ENCODE peak calls at places on chromosome 22, in five cellular contexts. R, L, N, V and E are unnamed samples.

GRCh38 chr22:48403521-48403921 is 1424.2 kb downstream of the BRD1 start:
- DNase-seq in R (no peak), L (no peak), N (no peak), V (peak; percentile 33), E (no peak)

GRCh38 chr22:36734171-36735058 is 30.9 kb upstream of the CACNG2 start:
- DNase-seq in R (no peak), L (no peak), N (peak; percentile 29), V (no peak), E (no peak)

GRCh38 chr22:29109853-29110252 is 37.0 kb downstream of the KREMEN1 start:
- DNase-seq in R (no peak), L (peak; percentile 95), N (no peak), V (no peak), E (no peak)

GRCh38 chr22:20663137-20663828 is 110.6 kb upstream of the SERPIND1 start:
- DNase-seq in R (no peak), L (peak; percentile 39), N (no peak), V (no peak), E (no peak)

GRCh38 chr22:47164514-47165337 is 402.3 kb downstream of the TBC1D22A start:
- DNase-seq in R (peak; percentile 31), L (no peak), N (peak; percentile 24), V (no peak), E (no peak)

GRCh38 chr22:35991168-35991567 is 37.5 kb downstream of the RBFOX2 start:
- DNase-seq in R (no peak), L (peak; percentile 74), N (no peak), V (no peak), E (no peak)

GRCh38 chr22:20816559-20816958 is 42.1 kb downstream of the PI4KA start:
- DNase-seq in R (no peak), L (no peak), N (no peak), V (no peak), E (peak; percentile 38)

GRCh38 chr22:36739185-36739584 is 35.6 kb upstream of the CACNG2 start:
- DNase-seq in R (no peak), L (no peak), N (no peak), V (no peak), E (no peak)

GRCh38 chr22:47918936-47919505 is 1156.6 kb downstream of the TBC1D22A start:
- DNase-seq in R (peak; percentile 79), L (no peak), N (no peak), V (no peak), E (no peak)

GRCh38 chr22:40857309-40857851 is 432 bp downstream of the XPNPEP3 start:
- DNase-seq in R (no peak), L (peak; percentile 56), N (no peak), V (no peak), E (no peak)

GRCh38 chr22:31272522-31273446 is 19.5 kb downstream of the PIK3IP1 start:
- DNase-seq in R (peak; percentile 52), L (peak; percentile 75), N (peak; percentile 75), V (peak; percentile 77), E (peak; percentile 95)

GRCh38 chr22:31278643-31279326 is 13.5 kb downstream of the PIK3IP1 start:
- DNase-seq in R (no peak), L (no peak), N (no peak), V (no peak), E (no peak)

GRCh38 chr22:35425546-35425945 is 25.6 kb downstream of the MCM5 start:
- DNase-seq in R (no peak), L (no peak), N (no peak), V (no peak), E (no peak)

GRCh38 chr22:49968313-49968830 is 7.8 kb downstream of the PIM3 start:
- DNase-seq in R (no peak), L (no peak), N (peak; percentile 29), V (peak; percentile 46), E (no peak)

GRCh38 chr22:47069270-47069669 is 306.8 kb downstream of the TBC1D22A start:
- DNase-seq in R (no peak), L (no peak), N (no peak), V (no peak), E (no peak)

GRCh38 chr22:17980638-17981051 is 43.7 kb downstream of the MICAL3 start:
- DNase-seq in R (no peak), L (no peak), N (no peak), V (no peak), E (peak; percentile 74)
- H3K23ac ChIP-seq in R (peak overlapping the region; percentile 80), L (no peak overlapping the region), N (no peak overlapping the region), V (no peak overlapping the region), E (no peak overlapping the region)

GRCh38 chr22:18101536-18101935 is 9.1 kb upstream of the TUBA8 start:
- DNase-seq in R (no peak), L (no peak), N (no peak), V (no peak), E (no peak)
- H2BK12ac ChIP-seq in R (no peak overlapping the region), L (no peak overlapping the region), N (no peak overlapping the region), V (no peak overlapping the region), E (no peak overlapping the region)

GRCh38 chr22:42635531-42635930 is 4.9 kb downstream of the ATP5MGL start:
- DNase-seq in R (no peak), L (peak; percentile 93), N (no peak), V (no peak), E (peak; percentile 90)
- H3K23ac ChIP-seq in R (no peak overlapping the region), L (no peak overlapping the region), N (no peak overlapping the region), V (no peak overlapping the region), E (no peak overlapping the region)

DNA sequence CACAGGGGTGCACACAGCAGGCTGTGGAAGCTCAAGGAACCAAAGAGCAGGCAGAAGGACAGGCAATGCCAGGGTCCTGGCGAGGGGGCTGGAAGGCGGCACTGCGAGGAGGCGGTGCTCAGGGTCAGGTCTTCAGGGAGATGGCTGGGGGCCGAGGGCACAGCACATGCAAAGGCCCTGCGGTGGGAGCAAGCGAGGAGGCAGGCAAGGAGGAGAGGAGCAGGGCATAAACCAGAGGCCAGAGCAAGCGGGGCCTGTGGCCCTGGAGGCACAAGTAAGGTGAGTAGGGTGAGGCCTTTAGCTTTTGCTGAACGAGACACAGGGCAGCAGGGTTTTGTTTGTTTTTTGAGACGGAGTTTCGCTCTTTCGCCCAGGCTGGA is 126.9 kb downstream of the ARHGAP8 start:
- DNase-seq in R (no peak), L (no peak), N (peak; percentile 24), V (no peak), E (no peak)
- H2BK12ac ChIP-seq in R (no peak overlapping the region), L (no peak overlapping the region), N (no peak overlapping the region), V (no peak overlapping the region), E (no peak overlapping the region)

GRCh38 chr22:23847991-23848864 is 9.4 kb upstream of the DERL3 start:
- DNase-seq in R (no peak), L (no peak), N (peak; percentile 71), V (no peak), E (no peak)

GRCh38 chr22:23847310-23847920 is 8.6 kb upstream of the DERL3 start:
- DNase-seq in R (no peak), L (no peak), N (no peak), V (no peak), E (no peak)

GRCh38 chr22:23849009-23850006 is 8.4 kb upstream of the SLC2A11 start:
- DNase-seq in R (peak; percentile 89), L (peak; percentile 83), N (peak; percentile 95), V (peak; percentile 100), E (peak; percentile 97)

GRCh38 chr22:23844739-23845202 is 6.0 kb upstream of the DERL3 start:
- DNase-seq in R (no peak), L (no peak), N (no peak), V (no peak), E (no peak)

DNA sequence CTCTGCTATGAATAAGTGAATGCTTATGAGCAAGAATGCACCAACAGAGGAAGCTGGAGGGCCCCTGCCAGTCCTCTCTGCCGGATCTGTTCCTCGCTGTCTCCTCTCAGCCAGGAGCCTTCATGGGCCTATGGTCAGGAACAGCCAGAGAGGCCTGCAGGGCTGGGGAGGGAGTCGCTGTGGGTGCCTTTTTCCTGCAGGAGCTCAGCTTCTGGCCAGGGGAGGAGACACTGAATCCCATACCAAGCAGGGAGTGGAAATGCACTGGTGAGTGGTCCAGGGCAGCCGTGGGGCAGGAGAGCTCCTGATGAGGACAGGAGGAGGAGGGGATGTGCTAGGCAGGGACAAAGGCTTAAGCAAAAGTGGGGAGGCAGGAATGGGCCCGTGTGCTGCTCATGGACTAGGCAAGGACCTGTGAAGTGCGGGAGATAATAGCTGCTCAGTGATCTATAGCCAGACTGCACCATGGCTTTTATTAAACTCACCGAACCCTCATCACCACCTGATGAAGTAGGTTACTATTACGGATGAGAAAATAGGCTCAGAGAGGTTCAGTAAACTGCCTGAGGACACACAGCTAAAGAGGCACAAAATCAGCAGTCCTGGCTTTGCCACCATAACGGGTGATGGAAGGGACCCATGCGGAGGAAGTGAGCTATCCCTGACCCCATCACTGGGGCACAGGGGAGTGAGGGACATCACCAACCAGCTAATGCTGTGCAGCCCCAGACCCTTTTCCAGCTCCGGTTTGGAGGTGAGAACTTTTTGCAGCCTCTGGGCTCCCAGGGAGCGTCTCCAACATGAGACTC is 7.1 kb upstream of the DERL3 start:
- DNase-seq in R (no peak), L (no peak), N (no peak), V (no peak), E (no peak)
- H3K23ac ChIP-seq in R (no peak overlapping the region), L (no peak overlapping the region), N (no peak overlapping the region), V (no peak overlapping the region), E (no peak overlapping the region)

GRCh38 chr22:44668190-44668885 is 33.7 kb upstream of the PRR5 start:
- DNase-seq in R (peak; percentile 55), L (no peak), N (peak; percentile 70), V (peak; percentile 80), E (no peak)
- H2BK12ac ChIP-seq in R (no peak overlapping the region), L (peak overlapping the region; percentile 76), N (no peak overlapping the region), V (no peak overlapping the region), E (no peak overlapping the region)

GRCh38 chr22:19595532-19595931 is 71.3 kb upstream of the CLDN5 start:
- DNase-seq in R (no peak), L (no peak), N (no peak), V (no peak), E (no peak)

GRCh38 chr22:19592464-19592863 is 68.3 kb upstream of the CLDN5 start:
- DNase-seq in R (no peak), L (no peak), N (no peak), V (no peak), E (no peak)

GRCh38 chr22:19596680-19597398 is 72.6 kb upstream of the CLDN5 start:
- DNase-seq in R (no peak), L (peak; percentile 2), N (no peak), V (no peak), E (peak; percentile 50)

GRCh38 chr22:19591568-19591967 is 67.4 kb upstream of the CLDN5 start:
- DNase-seq in R (no peak), L (no peak), N (no peak), V (no peak), E (no peak)

GRCh38 chr22:19593991-19594569 is 69.9 kb upstream of the CLDN5 start:
- DNase-seq in R (no peak), L (no peak), N (no peak), V (no peak), E (peak; percentile 6)
- H3K23ac ChIP-seq in R (no peak overlapping the region), L (no peak overlapping the region), N (no peak overlapping the region), V (no peak overlapping the region), E (peak overlapping the region; percentile 49)